ENCODE peak calls at places on chromosome 17, in four cellular contexts. W is bronchial epithelial cell; S is HFFc6; C is CD4-positive, alpha-beta T cell. B is an unnamed sample.

GRCh38 chr17:27322690-27323508 is 29.0 kb downstream of the WSB1 start:
- DNase-seq in W (no peak), S (no peak), C (no peak), B (no peak)

GRCh38 chr17:32487460-32488176 is 825 bp downstream of the CDK5R1 start:
- DNase-seq in S (no peak), W (peak), C (no peak), B (peak)

GRCh38 chr17:4162775-4163498 is 19.9 kb downstream of the CYB5D2 start:
- DNase-seq in S (no peak), C (no peak), W (no peak), B (no peak)

GRCh38 chr17:8698142-8699050 is 46.2 kb downstream of the CCDC42 start:
- DNase-seq in S (peak), C (no peak), W (no peak), B (no peak)

GRCh38 chr17:58141505-58141904 is 6.7 kb upstream of the OR4D1 start:
- DNase-seq in C (no peak), W (no peak), S (no peak), B (no peak)

GRCh38 chr17:4362141-4362540 is 4.3 kb downstream of the UBE2G1 start:
- DNase-seq in C (no peak), S (no peak), W (no peak), B (no peak)

GRCh38 chr17:67273900-67274299 is 28.9 kb upstream of the HELZ start:
- DNase-seq in S (no peak), W (no peak), C (no peak), B (no peak)

GRCh38 chr17:28661635-28662526 is at the start of the genes SDF2 and SUPT6H:
- DNase-seq in S (peak), C (peak), W (peak), B (peak)

GRCh38 chr17:66351053-66351452 is 48.6 kb downstream of the PRKCA start:
- DNase-seq in S (no peak), W (no peak), C (no peak), B (no peak)

GRCh38 chr17:81193051-81193410 is 27.0 kb upstream of the AATK start:
- DNase-seq in S (no peak), W (no peak), C (no peak), B (no peak)

GRCh38 chr17:48907713-48908046 is 527 bp upstream of the UBE2Z start:
- DNase-seq in C (no peak), S (peak), W (peak), B (no peak)

GRCh38 chr17:64008346-64008745 is 10.2 kb downstream of the PRR29 start:
- DNase-seq in C (no peak), S (no peak), W (no peak), B (no peak)

GRCh38 chr17:63270610-63271009 is 175.5 kb downstream of the CYB561 start:
- DNase-seq in C (no peak), W (peak), S (no peak), B (no peak)

GRCh38 chr17:16464641-16465312 is 27.2 kb downstream of the LRRC75A start:
- DNase-seq in C (no peak), W (no peak), S (no peak), B (no peak)

GRCh38 chr17:1022278-1023024 is 25.5 kb downstream of the TIMM22 start:
- DNase-seq in C (no peak), W (no peak), S (no peak), B (no peak)

GRCh38 chr17:28712037-28712704 is 483 bp upstream of the PROCA1 start:
- DNase-seq in S (no peak), C (peak), W (no peak), B (peak)

GRCh38 chr17:70653850-70654249 is 484.5 kb downstream of the KCNJ2 start:
- DNase-seq in W (no peak), C (no peak), S (no peak), B (no peak)

GRCh38 chr17:4514206-4514605 is 15.5 kb downstream of the SPNS2 start:
- DNase-seq in C (no peak), W (no peak), S (no peak), B (no peak)

GRCh38 chr17:9308069-9308468 is 267.6 kb downstream of the STX8 start:
- DNase-seq in S (no peak), C (no peak), W (peak), B (no peak)

GRCh38 chr17:58329035-58329807 is 626 bp upstream of the TSPOAP1 start:
- DNase-seq in C (peak), W (no peak), S (no peak), B (peak)

GRCh38 chr17:36943250-36944220 is 5.2 kb upstream of the AATF start:
- DNase-seq in W (no peak), C (no peak), S (no peak), B (no peak)

GRCh38 chr17:54754560-54754959 is 146.1 kb upstream of the TOM1L1 start:
- DNase-seq in C (no peak), W (no peak), S (no peak), B (no peak)

GRCh38 chr17:77208217-77208808 is 67.5 kb downstream of the SEC14L1 start:
- DNase-seq in S (peak), C (no peak), W (no peak), B (no peak)

GRCh38 chr17:81960130-81960958 is 643 bp downstream of the NOTUM start:
- DNase-seq in W (no peak), C (no peak), S (no peak), B (peak)

GRCh38 chr17:69757794-69758430 is 317.1 kb upstream of the KCNJ16 start:
- DNase-seq in C (no peak), S (peak), W (peak), B (no peak)

GRCh38 chr17:29138991-29139682 is 41.1 kb downstream of the MYO18A start:
- DNase-seq in C (peak), S (no peak), W (no peak), B (peak)

GRCh38 chr17:55730808-55731207 is 8.1 kb upstream of the TMEM100 start:
- DNase-seq in W (no peak), S (no peak), C (no peak), B (no peak)

GRCh38 chr17:79887451-79887991 is 48.3 kb upstream of the CBX4 start:
- DNase-seq in S (no peak), C (no peak), W (no peak), B (no peak)

GRCh38 chr17:30594223-30594952 is 117.2 kb downstream of the GOSR1 start:
- DNase-seq in W (no peak), S (no peak), C (no peak), B (no peak)

GRCh38 chr17:65099941-65100315 is 37.2 kb upstream of the RGS9 start:
- DNase-seq in S (peak), C (peak), W (peak), B (peak)
- TF ChIP-seq CTCF in S (no peak), C (no peak), W (no peak), B (no peak)

GRCh38 chr17:74795327-74796020 is 19.3 kb upstream of the NAT9 start:
- DNase-seq in W (no peak), S (no peak), C (no peak), B (no peak)
- TF ChIP-seq CTCF in W (no peak), S (no peak), C (no peak), B (no peak)

DNA sequence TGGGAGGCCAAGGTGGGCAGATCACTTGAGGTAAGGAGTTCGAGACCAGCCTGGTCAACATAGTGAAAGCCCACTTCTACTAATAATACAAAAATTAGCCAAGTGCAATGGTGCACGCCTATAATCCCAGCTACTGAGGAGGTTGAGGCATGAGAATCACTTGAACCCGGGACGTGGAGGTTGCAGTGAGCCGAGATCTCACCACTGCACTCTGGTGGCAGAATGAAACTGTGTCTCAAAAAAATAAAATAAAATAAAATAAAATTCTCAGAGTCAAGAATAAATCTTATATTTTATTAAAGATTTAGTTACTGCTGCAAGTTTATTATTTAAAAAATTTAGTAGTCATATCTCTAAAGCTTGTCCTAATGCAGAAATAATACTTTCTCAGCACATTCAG is 29.7 kb downstream of the ARL4D start:
- DNase-seq in C (no peak), W (no peak), S (no peak), B (no peak)
- TF ChIP-seq CTCF in C (no peak), W (no peak), S (peak), B (no peak)

GRCh38 chr17:40615295-40615988 is 32.2 kb downstream of the SMARCE1 start:
- DNase-seq in C (peak), S (peak), W (peak), B (peak)
- TF ChIP-seq CTCF in C (peak), S (peak), W (peak), B (no peak)

GRCh38 chr17:73320601-73321264 is 8.9 kb upstream of the CDC42EP4 start:
- DNase-seq in W (no peak), S (peak), C (no peak), B (no peak)

GRCh38 chr17:73324711-73325526 is 13.1 kb upstream of the CDC42EP4 start:
- DNase-seq in C (no peak), W (no peak), S (no peak), B (no peak)

GRCh38 chr17:73323622-73324455 is 12.0 kb upstream of the CDC42EP4 start:
- DNase-seq in W (peak), S (peak), C (no peak), B (no peak)

GRCh38 chr17:73331060-73331459 is 19.3 kb upstream of the CDC42EP4 start:
- DNase-seq in S (no peak), W (no peak), C (no peak), B (no peak)

GRCh38 chr17:73325527-73325842 is 13.7 kb upstream of the CDC42EP4 start:
- DNase-seq in C (no peak), S (peak), W (no peak), B (no peak)
- TF ChIP-seq CTCF in C (no peak), S (no peak), W (no peak), B (no peak)

GRCh38 chr17:78314683-78315354 is 45.1 kb downstream of the SOCS3 start:
- DNase-seq in W (no peak), S (no peak), C (no peak), B (no peak)

GRCh38 chr17:78316867-78317816 is 42.7 kb downstream of the SOCS3 start:
- DNase-seq in S (no peak), C (no peak), W (peak), B (no peak)

GRCh38 chr17:78313735-78314648 is 45.9 kb downstream of the SOCS3 start:
- DNase-seq in C (peak), S (peak), W (peak), B (peak)

GRCh38 chr17:78316115-78316866 is 43.6 kb downstream of the SOCS3 start:
- DNase-seq in S (no peak), W (no peak), C (no peak), B (no peak)

DNA sequence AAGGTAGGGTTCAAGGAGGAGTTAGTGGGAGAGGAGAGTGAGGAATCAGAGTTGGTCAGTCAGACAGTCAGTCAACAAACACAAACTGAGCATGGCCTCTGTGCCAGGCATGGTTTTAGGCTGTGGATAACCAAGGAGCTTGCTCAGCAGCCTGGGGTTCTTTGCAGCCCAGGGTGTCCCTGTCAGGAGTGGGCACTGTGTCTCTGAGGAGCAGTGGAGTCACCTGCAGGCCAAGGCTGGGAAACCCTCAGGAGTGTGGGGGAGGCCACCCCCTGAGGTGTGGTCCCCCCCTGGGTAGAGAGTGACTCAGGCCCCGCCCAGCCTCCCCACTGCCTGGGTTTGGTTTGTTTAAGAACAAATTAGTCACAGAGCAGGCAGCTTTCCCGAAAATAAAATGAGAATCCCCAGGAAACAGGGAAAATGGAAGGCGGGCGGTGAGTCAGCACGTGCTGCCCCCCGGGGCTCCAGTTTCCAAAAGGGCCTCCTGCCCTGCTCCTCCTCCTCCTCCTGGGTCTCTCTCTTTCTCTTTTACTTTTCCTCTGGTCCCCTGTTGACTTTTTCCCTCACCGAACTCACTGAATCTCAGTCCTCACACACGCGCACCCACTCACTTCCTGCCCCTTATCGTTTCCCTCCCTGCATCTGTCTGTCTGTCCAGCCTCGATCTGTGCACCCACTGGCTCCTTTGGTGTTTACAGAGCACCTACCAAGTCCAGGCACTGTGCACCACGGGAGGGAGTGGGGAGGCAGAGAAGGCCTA is 44.3 kb downstream of the SOCS3 start:
- DNase-seq in W (peak), C (peak), S (peak), B (no peak)
- TF ChIP-seq CTCF in W (peak), C (no peak), S (peak), B (no peak)

B was measured in activated B cell treated with CpG ODN at 0.5 μM for 24 hours.